ENCODE peak calls at places on chromosome 1, in seven cellular contexts. D is fibroblast of lung, F is Calu3, S is HCT116, E is NCI-H1105, J is NCI-H1417, V is nephron progenitor cell. G is an unnamed sample.

GRCh38 chr1:2912424-2912823 is 108.8 kb upstream of the ACTRT2 start:
- DNase-seq in D (no peak), F (no peak), S (no peak), E (no peak), J (no peak), V (no peak), G (no peak)

GRCh38 chr1:160625725-160626498 is 20.9 kb downstream of the SLAMF1 start:
- DNase-seq in D (no peak), F (no peak), S (no peak), E (no peak), J (no peak), V (no peak), G (no peak)

GRCh38 chr1:118159578-118159977 is 25.4 kb downstream of the SPAG17 start:
- DNase-seq in D (no peak), F (no peak), S (no peak), E (no peak), J (no peak), V (no peak), G (no peak)

GRCh38 chr1:234564035-234565029 is 45.6 kb downstream of the IRF2BP2 start:
- DNase-seq in D (peak), F (peak), S (peak), E (no peak), J (peak), V (no peak), G (peak)

GRCh38 chr1:5744342-5744741 is 247.9 kb downstream of the NPHP4 start:
- DNase-seq in D (no peak), F (no peak), S (no peak), E (no peak), J (no peak), V (peak), G (no peak)

GRCh38 chr1:63615809-63616420 is 22.7 kb downstream of the PGM1 start:
- DNase-seq in D (peak), F (peak), S (peak), E (peak), J (peak), V (peak), G (peak)

GRCh38 chr1:207649204-207649753 is 4.3 kb downstream of the CR1L start:
- DNase-seq in D (no peak), F (no peak), S (no peak), E (no peak), J (peak), V (no peak), G (no peak)

GRCh38 chr1:160046494-160047115 is 14.8 kb upstream of the PIGM start:
- DNase-seq in D (peak), F (peak), S (no peak), E (no peak), J (peak), V (peak), G (no peak)

GRCh38 chr1:204293605-204294365 is 65.9 kb downstream of the PLEKHA6 start:
- DNase-seq in D (peak), F (no peak), S (no peak), E (no peak), J (no peak), V (no peak), G (no peak)

GRCh38 chr1:18489417-18490143 is 8.8 kb downstream of the KLHDC7A start:
- DNase-seq in D (no peak), F (no peak), S (no peak), E (no peak), J (no peak), V (no peak), G (no peak)